ENCODE peak calls at places on chromosomes 2 and 18, in five cellular contexts. One of them, this sample, is unnamed. For H3K4me1 and H3K27me3, the result is how much of the 10 kb centered on the place peaks cover.

GRCh38 chr2:33477473-33478468 is 1.3 kb downstream of the RASGRP3 start:
- DNase-seq in ascending aorta: no peak
- DNase-seq in aorta: no peak
- DNase-seq in left ventricle myocardium inferior: peak
- DNase-seq in neuronal stem cell: no peak
- DNase-seq in this sample: peak

GRCh38 chr2:7609556-7610323 is 692.5 kb downstream of the RNF144A start:
- DNase-seq in ascending aorta: no peak
- DNase-seq in aorta: no peak
- DNase-seq in left ventricle myocardium inferior: no peak
- DNase-seq in neuronal stem cell: no peak
- DNase-seq in this sample: no peak

GRCh38 chr2:99356853-99357252 is 19.7 kb downstream of the EIF5B start:
- DNase-seq in ascending aorta: no peak
- DNase-seq in aorta: no peak
- DNase-seq in left ventricle myocardium inferior: no peak
- DNase-seq in neuronal stem cell: no peak
- DNase-seq in this sample: no peak

GRCh38 chr2:220219371-220219770 is 591.9 kb downstream of the SLC4A3 start:
- DNase-seq in ascending aorta: no peak
- DNase-seq in aorta: no peak
- DNase-seq in left ventricle myocardium inferior: no peak
- DNase-seq in neuronal stem cell: no peak
- DNase-seq in this sample: no peak

GRCh38 chr2:230408244-230408842 is 7.7 kb upstream of the SP100 start:
- DNase-seq in ascending aorta: no peak
- DNase-seq in aorta: no peak
- DNase-seq in left ventricle myocardium inferior: peak
- DNase-seq in neuronal stem cell: no peak
- DNase-seq in this sample: peak

GRCh38 chr2:31347788-31348187 is 66.8 kb downstream of the XDH start:
- DNase-seq in ascending aorta: no peak
- DNase-seq in aorta: no peak
- DNase-seq in left ventricle myocardium inferior: no peak
- DNase-seq in neuronal stem cell: peak
- DNase-seq in this sample: no peak

GRCh38 chr18:6963452-6964097 is 154.0 kb downstream of the LAMA1 start:
- DNase-seq in ascending aorta: no peak
- DNase-seq in aorta: no peak
- DNase-seq in left ventricle myocardium inferior: no peak
- DNase-seq in neuronal stem cell: no peak
- DNase-seq in this sample: no peak

GRCh38 chr2:222295368-222296041 is 3.3 kb downstream of the PAX3 start:
- DNase-seq in ascending aorta: no peak
- DNase-seq in aorta: no peak
- DNase-seq in left ventricle myocardium inferior: no peak
- DNase-seq in neuronal stem cell: no peak
- DNase-seq in this sample: no peak

GRCh38 chr18:35749701-35750100 is 168.2 kb downstream of the GALNT1 start:
- DNase-seq in ascending aorta: no peak
- DNase-seq in aorta: no peak
- DNase-seq in left ventricle myocardium inferior: no peak
- DNase-seq in neuronal stem cell: no peak
- DNase-seq in this sample: no peak

GRCh38 chr2:100230754-100231153 is 88.4 kb upstream of the AFF3 start:
- DNase-seq in ascending aorta: no peak
- DNase-seq in aorta: no peak
- DNase-seq in left ventricle myocardium inferior: no peak
- DNase-seq in neuronal stem cell: no peak
- DNase-seq in this sample: no peak

GRCh38 chr2:227325824-227326195 is 759 bp downstream of the MFF start:
- DNase-seq in ascending aorta: no peak
- DNase-seq in aorta: no peak
- DNase-seq in left ventricle myocardium inferior: peak
- DNase-seq in neuronal stem cell: no peak
- DNase-seq in this sample: no peak

GRCh38 chr2:121245120-121245820 is 39.7 kb downstream of the TFCP2L1 start:
- DNase-seq in ascending aorta: no peak
- DNase-seq in aorta: peak
- DNase-seq in left ventricle myocardium inferior: no peak
- DNase-seq in neuronal stem cell: no peak
- DNase-seq in this sample: no peak

GRCh38 chr2:148817210-148817708 is 57.8 kb upstream of the KIF5C start:
- DNase-seq in ascending aorta: no peak
- DNase-seq in aorta: no peak
- DNase-seq in left ventricle myocardium inferior: no peak
- DNase-seq in neuronal stem cell: no peak
- DNase-seq in this sample: peak

GRCh38 chr2:172480301-172481218 is 53.2 kb downstream of the ITGA6 start:
- DNase-seq in ascending aorta: no peak
- DNase-seq in aorta: no peak
- DNase-seq in left ventricle myocardium inferior: peak
- DNase-seq in neuronal stem cell: no peak
- DNase-seq in this sample: no peak

GRCh38 chr2:61423714-61424113 is 47.2 kb downstream of the USP34 start:
- DNase-seq in ascending aorta: no peak
- DNase-seq in aorta: no peak
- DNase-seq in left ventricle myocardium inferior: no peak
- DNase-seq in neuronal stem cell: no peak
- DNase-seq in this sample: no peak
- H3K4me1 ChIP-seq in ascending aorta: under half
- H3K4me1 ChIP-seq in aorta: under half
- H3K4me1 ChIP-seq in left ventricle myocardium inferior: half or more
- H3K4me1 ChIP-seq in neuronal stem cell: under half
- H3K4me1 ChIP-seq in this sample: under half

GRCh38 chr2:218877331-218877730 is 3.3 kb upstream of the WNT10A start:
- DNase-seq in ascending aorta: no peak
- DNase-seq in aorta: no peak
- DNase-seq in left ventricle myocardium inferior: peak
- DNase-seq in neuronal stem cell: no peak
- DNase-seq in this sample: no peak

GRCh38 chr2:218878941-218879761 is 1.5 kb upstream of the WNT10A start:
- DNase-seq in ascending aorta: no peak
- DNase-seq in aorta: peak
- DNase-seq in left ventricle myocardium inferior: peak
- DNase-seq in neuronal stem cell: no peak
- DNase-seq in this sample: no peak

GRCh38 chr2:218877891-218878290 is 2.8 kb upstream of the WNT10A start:
- DNase-seq in ascending aorta: no peak
- DNase-seq in aorta: peak
- DNase-seq in left ventricle myocardium inferior: peak
- DNase-seq in neuronal stem cell: no peak
- DNase-seq in this sample: no peak

GRCh38 chr2:218879881-218880748 is 537 bp upstream of the WNT10A start:
- DNase-seq in ascending aorta: no peak
- DNase-seq in aorta: peak
- DNase-seq in left ventricle myocardium inferior: no peak
- DNase-seq in neuronal stem cell: no peak
- DNase-seq in this sample: no peak

DNA sequence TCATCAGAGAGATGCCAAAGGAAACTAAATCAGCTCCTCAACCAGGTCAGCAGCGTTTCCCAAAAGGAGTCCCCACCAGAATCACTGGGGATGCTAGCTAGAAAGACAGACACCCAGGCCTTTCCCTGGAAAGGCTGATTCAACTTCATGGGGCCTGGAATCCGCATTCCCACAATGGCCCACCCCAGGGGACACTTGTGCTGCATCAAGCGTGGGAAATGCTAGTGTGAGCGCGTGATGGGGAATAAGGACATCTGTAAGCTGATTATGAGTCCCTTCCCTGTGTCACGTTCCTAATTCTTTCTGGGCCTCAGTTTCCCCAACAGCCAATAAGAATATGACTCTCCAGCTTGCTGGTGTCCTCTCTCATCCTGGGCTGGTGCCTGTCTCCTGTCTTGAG is 2.2 kb upstream of the WNT10A start:
- DNase-seq in ascending aorta: no peak
- DNase-seq in aorta: peak
- DNase-seq in left ventricle myocardium inferior: peak
- DNase-seq in neuronal stem cell: no peak
- DNase-seq in this sample: no peak
- H3K27me3 ChIP-seq in ascending aorta: under half
- H3K27me3 ChIP-seq in aorta: under half
- H3K27me3 ChIP-seq in left ventricle myocardium inferior: half or more
- H3K27me3 ChIP-seq in neuronal stem cell: half or more
- H3K27me3 ChIP-seq in this sample: under half

GRCh38 chr2:26607698-26608097 is 33.5 kb downstream of the CIB4 start:
- DNase-seq in ascending aorta: no peak
- DNase-seq in aorta: no peak
- DNase-seq in left ventricle myocardium inferior: no peak
- DNase-seq in neuronal stem cell: no peak
- DNase-seq in this sample: no peak

GRCh38 chr2:26609839-26610277 is 31.3 kb downstream of the CIB4 start:
- DNase-seq in ascending aorta: no peak
- DNase-seq in aorta: no peak
- DNase-seq in left ventricle myocardium inferior: no peak
- DNase-seq in neuronal stem cell: no peak
- DNase-seq in this sample: peak

GRCh38 chr2:26608557-26608956 is 32.6 kb downstream of the CIB4 start:
- DNase-seq in ascending aorta: no peak
- DNase-seq in aorta: no peak
- DNase-seq in left ventricle myocardium inferior: no peak
- DNase-seq in neuronal stem cell: no peak
- DNase-seq in this sample: peak

GRCh38 chr2:26610504-26611335 is 30.4 kb downstream of the CIB4 start:
- DNase-seq in ascending aorta: no peak
- DNase-seq in aorta: no peak
- DNase-seq in left ventricle myocardium inferior: no peak
- DNase-seq in neuronal stem cell: no peak
- DNase-seq in this sample: no peak

DNA sequence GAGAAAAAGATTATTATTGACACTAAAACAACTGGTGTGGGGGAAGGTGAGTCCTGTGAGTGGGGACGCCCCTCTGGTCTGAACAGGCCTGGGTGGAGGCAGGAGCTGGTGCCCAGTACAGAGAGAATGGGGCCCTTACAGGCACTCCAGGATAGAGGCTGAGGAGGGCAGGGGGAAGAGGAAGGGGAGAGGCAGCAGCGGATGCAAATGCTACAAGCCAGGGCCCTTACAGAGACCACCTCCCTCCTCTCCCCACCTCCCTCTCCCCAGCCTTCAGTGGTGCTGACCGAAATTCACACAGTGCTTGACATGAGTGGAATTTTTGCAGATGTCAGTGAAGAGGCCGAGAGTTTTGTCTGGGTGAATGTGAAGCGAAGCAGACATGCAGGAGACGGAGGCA is 32.0 kb downstream of the CIB4 start:
- DNase-seq in ascending aorta: no peak
- DNase-seq in aorta: no peak
- DNase-seq in left ventricle myocardium inferior: no peak
- DNase-seq in neuronal stem cell: no peak
- DNase-seq in this sample: no peak
- H3K4me1 ChIP-seq in ascending aorta: under half
- H3K4me1 ChIP-seq in aorta: under half
- H3K4me1 ChIP-seq in left ventricle myocardium inferior: under half
- H3K4me1 ChIP-seq in neuronal stem cell: under half
- H3K4me1 ChIP-seq in this sample: under half

DNA sequence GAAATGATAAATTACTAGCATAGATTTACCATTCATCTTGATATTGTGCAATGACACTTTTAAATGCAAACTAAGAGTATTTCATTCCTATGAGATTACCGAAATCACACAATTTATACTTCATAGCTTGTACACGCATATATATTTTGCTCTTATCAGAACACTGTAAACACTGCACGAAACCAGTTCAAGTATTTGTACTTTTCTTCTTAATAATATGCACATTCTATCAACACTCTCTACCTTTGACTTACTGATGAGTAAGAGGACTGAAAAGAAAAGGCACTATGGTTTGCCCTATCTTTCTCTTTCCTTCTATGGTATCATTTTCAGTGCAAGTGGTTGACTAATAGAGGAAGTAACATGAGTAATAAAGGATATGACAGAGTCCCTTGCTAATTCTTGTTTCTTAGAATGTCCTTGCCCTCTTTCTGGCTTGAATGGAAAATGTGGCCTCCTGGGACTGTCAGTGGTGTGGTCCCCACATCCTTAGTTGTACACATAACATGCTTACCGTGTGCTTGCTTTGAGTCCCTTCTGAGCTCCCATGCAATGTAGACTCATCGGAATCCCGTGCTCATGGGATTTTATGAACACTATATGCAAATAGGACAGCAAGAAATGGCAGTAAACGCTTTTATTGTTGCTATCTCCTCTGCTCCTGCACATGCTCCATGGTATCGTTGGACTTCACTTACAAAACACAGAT is 363.5 kb upstream of the TNP1 start:
- DNase-seq in ascending aorta: peak
- DNase-seq in aorta: no peak
- DNase-seq in left ventricle myocardium inferior: no peak
- DNase-seq in neuronal stem cell: no peak
- DNase-seq in this sample: peak
- H3K27me3 ChIP-seq in ascending aorta: under half
- H3K27me3 ChIP-seq in aorta: under half
- H3K27me3 ChIP-seq in left ventricle myocardium inferior: under half
- H3K27me3 ChIP-seq in neuronal stem cell: under half
- H3K27me3 ChIP-seq in this sample: under half

DNA sequence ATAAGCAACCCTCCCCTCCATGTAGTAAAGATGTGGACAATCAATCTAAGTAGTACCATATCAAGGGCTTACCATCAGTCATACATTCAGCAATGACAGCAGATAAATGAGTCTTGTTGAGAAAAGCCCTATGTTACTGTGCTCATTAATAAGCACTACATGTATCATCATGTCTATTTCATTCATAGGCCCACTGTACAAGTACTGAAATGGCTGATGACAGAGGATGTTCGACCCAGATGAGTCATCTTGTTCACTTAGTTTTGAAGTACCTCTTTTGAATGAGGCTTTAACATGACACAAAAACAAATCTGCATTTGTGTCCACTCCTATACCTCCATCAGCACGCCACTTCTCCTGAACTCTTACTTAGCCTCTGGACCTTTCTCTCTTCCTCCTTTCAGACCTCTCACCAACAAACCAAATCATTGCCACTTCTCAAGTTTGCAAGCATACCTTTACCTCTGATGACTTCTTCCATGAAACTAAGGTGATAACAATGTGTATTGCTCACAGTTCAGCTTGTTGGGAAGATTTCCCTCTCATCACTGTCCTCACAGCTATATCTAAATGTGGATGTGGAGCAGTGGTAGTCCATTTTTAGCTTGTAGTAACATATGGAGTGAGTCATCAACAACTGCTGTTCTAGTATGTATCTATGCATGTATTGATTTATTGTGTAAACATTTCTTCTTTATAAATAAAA is 921.0 kb upstream of the SLC39A10 start:
- DNase-seq in ascending aorta: no peak
- DNase-seq in aorta: no peak
- DNase-seq in left ventricle myocardium inferior: no peak
- DNase-seq in neuronal stem cell: no peak
- DNase-seq in this sample: no peak
- H3K4me1 ChIP-seq in ascending aorta: under half
- H3K4me1 ChIP-seq in aorta: under half
- H3K4me1 ChIP-seq in left ventricle myocardium inferior: under half
- H3K4me1 ChIP-seq in neuronal stem cell: under half
- H3K4me1 ChIP-seq in this sample: under half

DNA sequence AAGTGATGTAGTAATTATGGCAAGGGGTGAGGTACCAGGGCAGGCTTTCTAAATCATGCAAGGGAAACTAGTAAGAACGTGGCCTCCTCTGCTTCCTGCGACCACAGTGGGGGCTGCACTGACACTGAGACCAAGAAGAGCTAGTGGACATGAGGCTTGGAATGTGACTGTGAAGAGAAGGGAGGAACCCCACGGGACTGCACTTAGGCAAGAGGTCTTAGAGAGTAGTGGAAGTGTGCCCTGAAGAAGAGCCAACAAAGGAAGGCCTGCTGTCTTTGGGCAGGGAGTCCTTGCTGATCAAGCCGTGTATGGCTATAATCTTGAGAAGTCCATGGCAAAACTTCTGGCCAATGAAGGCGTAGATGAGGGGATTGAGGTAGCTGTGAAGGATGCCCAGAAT is 8.9 kb upstream of the RUFY4 start:
- DNase-seq in ascending aorta: no peak
- DNase-seq in aorta: no peak
- DNase-seq in left ventricle myocardium inferior: no peak
- DNase-seq in neuronal stem cell: no peak
- DNase-seq in this sample: no peak
- H3K27me3 ChIP-seq in ascending aorta: under half
- H3K27me3 ChIP-seq in aorta: under half
- H3K27me3 ChIP-seq in left ventricle myocardium inferior: under half
- H3K27me3 ChIP-seq in neuronal stem cell: under half
- H3K27me3 ChIP-seq in this sample: under half

This sample was measured in tibial artery.